ENCODE peak calls at places on chromosome 19, in five cellular contexts. J is neuronal stem cell, M is PC-9, C is hepatocyte, X is astrocyte. T is an unnamed sample.

GRCh38 chr19:6556480-6556879 is 25.7 kb downstream of the TNFSF9 start:
- DNase-seq in C (no peak), M (no peak), J (no peak), X (peak), T (no peak)

GRCh38 chr19:44303976-44304568 is 753 bp downstream of the ZNF235 start:
- DNase-seq in J (peak), X (peak), M (no peak), C (peak), T (peak)

GRCh38 chr19:53328967-53329366 is 4.6 kb upstream of the ZNF845 start:
- DNase-seq in C (no peak), M (peak), J (no peak), X (no peak), T (no peak)

GRCh38 chr19:13318190-13318589 is 168.0 kb downstream of the IER2 start:
- DNase-seq in X (no peak), M (no peak), C (no peak), J (no peak), T (no peak)

GRCh38 chr19:41701401-41702075 is 6.9 kb upstream of the CEACAM5 start:
- DNase-seq in J (no peak), M (no peak), X (no peak), C (no peak), T (no peak)

GRCh38 chr19:30656520-30657100 is 284.4 kb downstream of the ZNF536 start:
- DNase-seq in M (no peak), C (no peak), X (no peak), J (no peak), T (no peak)

GRCh38 chr19:41426952-41427646 is at the start of gene B3GNT8:
- DNase-seq in J (peak), X (peak), M (no peak), C (peak), T (peak)

GRCh38 chr19:3483226-3483628 is at the start of gene SMIM44:
- DNase-seq in M (no peak), J (no peak), C (no peak), X (no peak), T (no peak)

GRCh38 chr19:10872551-10873107 is 1.3 kb downstream of the CARM1 start:
- DNase-seq in M (no peak), X (no peak), C (no peak), J (no peak), T (no peak)

GRCh38 chr19:40465025-40465780 is at the start of gene BLVRB:
- DNase-seq in J (no peak), C (no peak), X (peak), M (peak), T (peak)

GRCh38 chr19:55176116-55176515 is 4.0 kb downstream of the SYT5 start:
- DNase-seq in X (no peak), C (no peak), J (no peak), M (no peak), T (no peak)

GRCh38 chr19:44284968-44285367 is 19.9 kb downstream of the ZNF235 start:
- DNase-seq in C (no peak), M (no peak), J (no peak), X (no peak), T (peak)

GRCh38 chr19:48501961-48502719 is 9.5 kb downstream of the LMTK3 start:
- DNase-seq in X (no peak), M (peak), C (peak), J (peak), T (peak)

GRCh38 chr19:46955813-46956371 is 63.7 kb upstream of the NPAS1 start:
- DNase-seq in M (no peak), X (no peak), C (no peak), J (no peak), T (no peak)

GRCh38 chr19:47863514-47863936 is 4.5 kb downstream of the TPRX2 start:
- DNase-seq in J (peak), C (peak), X (peak), M (peak), T (peak)

GRCh38 chr19:38090561-38090960 is 133.5 kb downstream of the DPF1 start:
- DNase-seq in X (no peak), C (no peak), M (no peak), J (no peak), T (no peak)

GRCh38 chr19:28293685-28294084 is 919.3 kb downstream of the UQCRFS1 start:
- DNase-seq in X (no peak), C (no peak), M (no peak), J (no peak), T (no peak)

GRCh38 chr19:50721441-50722137 is 1.6 kb upstream of the CLEC11A start:
- DNase-seq in M (no peak), J (no peak), X (no peak), C (no peak), T (no peak)

GRCh38 chr19:44891016-44891882 is at the start of gene TOMM40:
- DNase-seq in X (peak), C (peak), M (no peak), J (no peak), T (peak)

GRCh38 chr19:37997911-37998344 is 90.9 kb downstream of the SIPA1L3 start:
- DNase-seq in C (peak), M (peak), J (no peak), X (peak), T (peak)

GRCh38 chr19:6376512-6377193 is 920 bp upstream of the PSPN start:
- DNase-seq in J (no peak), C (no peak), M (no peak), X (no peak), T (no peak)

GRCh38 chr19:50894478-50895356 is 16.5 kb downstream of the KLK4 start:
- DNase-seq in X (no peak), C (no peak), J (no peak), M (no peak), T (no peak)

GRCh38 chr19:38676023-38676877 is 28.8 kb downstream of the ACTN4 start:
- DNase-seq in J (no peak), X (peak), C (peak), M (no peak), T (peak)

GRCh38 chr19:45899253-45899652 is 3.2 kb downstream of the MYPOP start:
- DNase-seq in C (no peak), X (no peak), M (no peak), J (no peak), T (no peak)

GRCh38 chr19:5466814-5467291 is 11.6 kb downstream of the ZNRF4 start:
- DNase-seq in X (no peak), M (no peak), J (no peak), C (peak), T (no peak)

GRCh38 chr19:55386515-55386947 is 799 bp downstream of the RPL28 start:
- DNase-seq in X (no peak), C (no peak), M (no peak), J (no peak), T (no peak)

GRCh38 chr19:2656533-2656932 is 46.0 kb downstream of the GNG7 start:
- DNase-seq in M (no peak), C (no peak), J (no peak), X (no peak), T (no peak)

GRCh38 chr19:50333737-50334617 is 4.8 kb upstream of the KCNC3 start:
- DNase-seq in J (no peak), X (peak), C (peak), M (no peak), T (peak)

GRCh38 chr19:3818479-3818878 is 32.3 kb upstream of the MATK start:
- DNase-seq in X (peak), M (no peak), C (no peak), J (no peak), T (peak)

GRCh38 chr19:2365201-2365970 is 5.3 kb downstream of the TMPRSS9 start:
- DNase-seq in M (no peak), C (no peak), X (no peak), J (no peak), T (no peak)

GRCh38 chr19:19633711-19634515 is 5.9 kb upstream of the LPAR2 start:
- DNase-seq in C (no peak), X (no peak), J (no peak), M (no peak), T (no peak)

GRCh38 chr19:3737487-3738205 is 23.8 kb downstream of the APBA3 start:
- DNase-seq in J (no peak), C (no peak), X (no peak), M (no peak), T (no peak)

GRCh38 chr19:33219261-33219812 is 6.3 kb downstream of the SLC7A10 start:
- DNase-seq in C (no peak), M (no peak), J (no peak), X (peak), T (no peak)

GRCh38 chr19:3079578-3079977 is 14.6 kb upstream of the GNA11 start:
- DNase-seq in C (no peak), M (no peak), X (no peak), J (no peak), T (no peak)

GRCh38 chr19:44476559-44477408 is 23.5 kb downstream of the ZNF180 start:
- DNase-seq in M (peak), X (peak), C (no peak), J (no peak), T (peak)

GRCh38 chr19:47253467-47253881 is 2.9 kb upstream of the CCDC9 start:
- DNase-seq in J (no peak), X (peak), M (peak), C (peak), T (peak)

GRCh38 chr19:16121141-16121540 is 9.5 kb downstream of the RAB8A start:
- DNase-seq in C (no peak), M (no peak), X (no peak), J (no peak), T (no peak)

GRCh38 chr19:16116067-16116466 is 4.4 kb downstream of the RAB8A start:
- DNase-seq in X (no peak), C (no peak), J (no peak), M (no peak), T (no peak)

GRCh38 chr19:16117594-16118033 is 5.9 kb downstream of the RAB8A start:
- DNase-seq in J (no peak), M (no peak), C (no peak), X (no peak), T (no peak)

GRCh38 chr19:16115309-16116039 is 3.8 kb downstream of the RAB8A start:
- DNase-seq in M (no peak), C (no peak), J (no peak), X (no peak), T (no peak)

GRCh38 chr19:16118489-16119033 is 6.9 kb downstream of the RAB8A start:
- DNase-seq in M (no peak), X (no peak), J (no peak), C (no peak), T (no peak)
- H3K4me2 ChIP-seq in M (no peak), X (no peak), J (no peak), C (no peak), T (no peak)

GRCh38 chr19:1183543-1184172 is 9.6 kb upstream of the SBNO2 start:
- DNase-seq in C (peak), M (peak), J (no peak), X (no peak), T (peak)
- H3K4me2 ChIP-seq in C (no peak), M (peak), J (no peak), X (peak), T (no peak)

GRCh38 chr19:8515317-8515716 is 1.4 kb upstream of the ZNF414 start:
- DNase-seq in M (no peak), X (no peak), C (no peak), J (no peak), T (no peak)

GRCh38 chr19:8518536-8518935 is 4.6 kb upstream of the ZNF414 start:
- DNase-seq in J (no peak), M (no peak), C (no peak), X (no peak), T (no peak)

GRCh38 chr19:8517551-8518442 is 3.8 kb upstream of the ZNF414 start:
- DNase-seq in C (no peak), M (no peak), X (no peak), J (no peak), T (peak)

GRCh38 chr19:8513687-8514504 is at the start of gene ZNF414:
- DNase-seq in M (peak), C (peak), X (peak), J (peak), T (peak)

GRCh38 chr19:8519388-8519787 is 5.4 kb upstream of the ZNF414 start:
- DNase-seq in C (no peak), M (no peak), X (no peak), J (no peak), T (no peak)
- H3K4me2 ChIP-seq in C (no peak), M (no peak), X (no peak), J (no peak), T (no peak)

DNA sequence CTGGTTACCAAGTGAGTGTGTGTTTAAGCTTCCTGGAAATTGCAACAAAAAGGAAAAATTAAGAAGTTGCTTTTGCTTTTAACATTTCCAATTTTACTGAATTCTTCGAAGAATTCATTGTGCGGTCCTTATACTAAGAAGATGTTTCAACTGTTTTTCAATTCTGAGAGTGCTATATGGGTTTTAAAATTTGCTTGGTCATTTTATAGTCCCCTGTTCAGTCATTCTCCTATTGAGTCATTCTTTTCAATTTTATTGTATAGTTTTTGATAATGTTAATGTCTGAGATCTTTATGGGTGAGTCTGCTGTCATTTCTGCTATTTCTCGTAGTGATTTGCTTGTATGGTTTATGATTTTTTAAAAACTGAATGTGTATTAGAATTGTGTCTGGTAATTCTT is 26.5 kb downstream of the UBA2 start:
- DNase-seq in X (no peak), M (no peak), C (no peak), J (no peak), T (no peak)
- H3K4me2 ChIP-seq in X (no peak), M (no peak), C (no peak), J (no peak), T (no peak)